ENCODE peak calls at places on chromosomes 16 and 17, in five cellular contexts. S is stimulated activated CD8-positive, alpha-beta memory T cell treated with anti-CD3 and anti-CD28 coated beads, Interleukin-12 subunit alpha, Interleukin-12 subunit beta, amount 100 ng/mL, for 4 hours; N is PC-3; I is activated naive CD4-positive, alpha-beta T cell treated with Interleukin-2 at 50 U/mL for 16 hours; R is cardiac muscle cell. Z is an unnamed sample.

GRCh38 chr16:30376508-30376907 is 1.9 kb downstream of the MYL11 start:
- DNase-seq in S (no peak), N (no peak), I (no peak), R (no peak), Z (no peak)

GRCh38 chr16:46970089-46970488 is 3.4 kb downstream of the DNAJA2 start:
- DNase-seq in S (no peak), N (no peak), I (no peak), R (peak; percentile 14), Z (no peak)

GRCh38 chr17:70084476-70084875 is 9.5 kb downstream of the KCNJ16 start:
- DNase-seq in S (no peak), N (no peak), I (no peak), R (peak; percentile 34), Z (no peak)

GRCh38 chr17:6374761-6375312 is 60.1 kb downstream of the AIPL1 start:
- DNase-seq in S (peak; percentile 6), N (peak; percentile 83), I (peak; percentile 70), R (peak; percentile 49), Z (peak; percentile 45)

GRCh38 chr17:1532836-1533602 is 16.6 kb upstream of the INPP5K start:
- DNase-seq in S (no peak), N (peak; percentile 3), I (peak; percentile 37), R (peak; percentile 22), Z (no peak)

GRCh38 chr17:42192189-42193126 is 1.8 kb downstream of the GHDC start:
- DNase-seq in S (no peak), N (no peak), I (no peak), R (no peak), Z (no peak)

GRCh38 chr16:88920618-88921602 is 54.5 kb upstream of the PABPN1L start:
- DNase-seq in S (no peak), N (peak; percentile 37), I (peak; percentile 12), R (no peak), Z (peak; percentile 56)

GRCh38 chr16:19980866-19981265 is 92.8 kb downstream of the GPR139 start:
- DNase-seq in S (no peak), N (peak; percentile 15), I (no peak), R (peak; percentile 25), Z (peak; percentile 12)

GRCh38 chr17:63405741-63406261 is 40.3 kb downstream of the CYB561 start:
- DNase-seq in S (no peak), N (peak; percentile 94), I (no peak), R (peak; percentile 64), Z (peak; percentile 83)

GRCh38 chr16:57711-58110 is 4.1 kb downstream of the SNRNP25 start:
- DNase-seq in S (no peak), N (no peak), I (no peak), R (no peak), Z (no peak)

GRCh38 chr17:36641877-36642845 is 40.8 kb downstream of the MRM1 start:
- DNase-seq in S (no peak), N (no peak), I (peak; percentile 9), R (peak; percentile 40), Z (no peak)

GRCh38 chr16:54242199-54242598 is 44.4 kb downstream of the IRX3 start:
- DNase-seq in S (no peak), N (peak; percentile 2), I (no peak), R (peak; percentile 29), Z (peak; percentile 37)

GRCh38 chr16:64417711-64418227 is 704.1 kb downstream of the CDH11 start:
- DNase-seq in S (no peak), N (no peak), I (no peak), R (no peak), Z (no peak)

GRCh38 chr16:69132424-69133252 is at the start of the genes CHTF8 and UTP4:
- DNase-seq in S (peak; percentile 77), N (peak; percentile 71), I (peak; percentile 90), R (peak; percentile 93), Z (peak; percentile 79)

GRCh38 chr17:17575360-17576251 is 15.9 kb downstream of the PEMT start:
- DNase-seq in S (no peak), N (peak; percentile 80), I (no peak), R (no peak), Z (no peak)

GRCh38 chr17:66755101-66755943 is 79.6 kb upstream of the CACNG5 start:
- DNase-seq in S (no peak), N (peak; percentile 80), I (no peak), R (no peak), Z (no peak)

GRCh38 chr17:50922739-50923405 is 56.7 kb upstream of the TOB1 start:
- DNase-seq in S (no peak), N (no peak), I (no peak), R (no peak), Z (no peak)

GRCh38 chr17:56699186-56699895 is 105.8 kb downstream of the NOG start:
- DNase-seq in S (no peak), N (peak; percentile 100), I (no peak), R (peak; percentile 68), Z (peak; percentile 92)

GRCh38 chr16:82043680-82044584 is 8.9 kb downstream of the HSD17B2 start:
- DNase-seq in S (no peak), N (peak; percentile 52), I (no peak), R (no peak), Z (no peak)

GRCh38 chr16:13014516-13014915 is 113.1 kb downstream of the SHISA9 start:
- DNase-seq in S (no peak), N (no peak), I (no peak), R (no peak), Z (no peak)

GRCh38 chr17:70230883-70231282 is 61.6 kb downstream of the KCNJ2 start:
- DNase-seq in S (no peak), N (no peak), I (no peak), R (no peak), Z (no peak)

GRCh38 chr16:11310997-11311561 is 29.9 kb upstream of the PRM1 start:
- DNase-seq in S (no peak), N (no peak), I (no peak), R (no peak), Z (no peak)

GRCh38 chr16:78703951-78704350 is 604.5 kb downstream of the WWOX start:
- DNase-seq in S (no peak), N (no peak), I (no peak), R (no peak), Z (no peak)

GRCh38 chr17:6787081-6787693 is 11.2 kb downstream of the FBXO39 start:
- DNase-seq in S (no peak), N (no peak), I (no peak), R (no peak), Z (no peak)

GRCh38 chr16:12878973-12879372 is 22.4 kb upstream of the SHISA9 start:
- DNase-seq in S (no peak), N (no peak), I (no peak), R (no peak), Z (no peak)

GRCh38 chr17:77322534-77323412 is 182.0 kb downstream of the SEC14L1 start:
- DNase-seq in S (no peak), N (peak; percentile 99), I (no peak), R (peak; percentile 55), Z (peak; percentile 99)

GRCh38 chr17:10105513-10106001 is 92.8 kb downstream of the GAS7 start:
- DNase-seq in S (no peak), N (no peak), I (no peak), R (peak; percentile 80), Z (peak; percentile 63)

GRCh38 chr17:45751466-45751865 is 32.7 kb upstream of the CRHR1 start:
- DNase-seq in S (no peak), N (no peak), I (no peak), R (no peak), Z (no peak)

GRCh38 chr16:50747206-50747956 is 5.5 kb downstream of the CYLD start:
- DNase-seq in S (no peak), N (peak; percentile 39), I (no peak), R (no peak), Z (no peak)

GRCh38 chr16:75238132-75238852 is 13.1 kb downstream of the BCAR1 start:
- DNase-seq in S (no peak), N (no peak), I (no peak), R (peak; percentile 90), Z (peak; percentile 41)

GRCh38 chr16:49889725-49890397 is 33.9 kb upstream of the ZNF423 start:
- DNase-seq in S (no peak), N (peak; percentile 42), I (no peak), R (no peak), Z (no peak)